ENCODE peak calls at places on chromosomes 12 and 14, in ten cellular contexts. One of them, this sample, is unnamed.

GRCh38 chr12:54207539-54208267 is 18.9 kb upstream of the SMUG1 start:
- DNase-seq in NAMALWA: peak
- DNase-seq in AG04450: no peak
- DNase-seq in adrenal gland: peak
- DNase-seq in substantia nigra: no peak
- DNase-seq in heart left ventricle: peak
- DNase-seq in DMS53: peak
- DNase-seq in Daoy: peak
- DNase-seq in uterus: peak
- DNase-seq in spleen: peak
- DNase-seq in this sample: peak

GRCh38 chr12:7439579-7440505 is 4.1 kb downstream of the CD163L1 start:
- DNase-seq in NAMALWA: no peak
- DNase-seq in AG04450: peak
- DNase-seq in adrenal gland: peak
- DNase-seq in substantia nigra: no peak
- DNase-seq in heart left ventricle: peak
- DNase-seq in DMS53: peak
- DNase-seq in Daoy: no peak
- DNase-seq in uterus: no peak
- DNase-seq in spleen: peak
- DNase-seq in this sample: peak

GRCh38 chr14:73460691-73461127 is 2.4 kb upstream of the NUMB start:
- DNase-seq in NAMALWA: peak
- DNase-seq in AG04450: no peak
- DNase-seq in adrenal gland: peak
- DNase-seq in substantia nigra: no peak
- DNase-seq in heart left ventricle: peak
- DNase-seq in DMS53: no peak
- DNase-seq in Daoy: peak
- DNase-seq in uterus: peak
- DNase-seq in spleen: no peak
- DNase-seq in this sample: no peak

GRCh38 chr12:6236641-6236940 is 36.4 kb downstream of the CD9 start:
- DNase-seq in NAMALWA: no peak
- DNase-seq in AG04450: no peak
- DNase-seq in adrenal gland: no peak
- DNase-seq in substantia nigra: no peak
- DNase-seq in heart left ventricle: no peak
- DNase-seq in DMS53: no peak
- DNase-seq in Daoy: no peak
- DNase-seq in uterus: no peak
- DNase-seq in spleen: peak
- DNase-seq in this sample: peak

GRCh38 chr14:64465208-64465821 is at the start of gene AKAP5:
- DNase-seq in NAMALWA: peak
- DNase-seq in AG04450: no peak
- DNase-seq in adrenal gland: peak
- DNase-seq in substantia nigra: peak
- DNase-seq in heart left ventricle: peak
- DNase-seq in DMS53: peak
- DNase-seq in Daoy: peak
- DNase-seq in uterus: peak
- DNase-seq in spleen: peak
- DNase-seq in this sample: peak

GRCh38 chr12:110791589-110791988 is 48.9 kb upstream of the PPP1CC start:
- DNase-seq in NAMALWA: no peak
- DNase-seq in AG04450: no peak
- DNase-seq in adrenal gland: no peak
- DNase-seq in substantia nigra: no peak
- DNase-seq in heart left ventricle: no peak
- DNase-seq in DMS53: no peak
- DNase-seq in Daoy: no peak
- DNase-seq in uterus: no peak
- DNase-seq in spleen: no peak
- DNase-seq in this sample: no peak

GRCh38 chr12:38921025-38921677 is 15.8 kb upstream of the CPNE8 start:
- DNase-seq in NAMALWA: peak
- DNase-seq in AG04450: no peak
- DNase-seq in adrenal gland: peak
- DNase-seq in substantia nigra: no peak
- DNase-seq in heart left ventricle: peak
- DNase-seq in DMS53: peak
- DNase-seq in Daoy: peak
- DNase-seq in uterus: no peak
- DNase-seq in spleen: no peak
- DNase-seq in this sample: no peak

GRCh38 chr14:78576437-78577166 is 406.4 kb downstream of the NRXN3 start:
- DNase-seq in NAMALWA: no peak
- DNase-seq in AG04450: no peak
- DNase-seq in adrenal gland: no peak
- DNase-seq in substantia nigra: no peak
- DNase-seq in heart left ventricle: no peak
- DNase-seq in DMS53: no peak
- DNase-seq in Daoy: no peak
- DNase-seq in uterus: no peak
- DNase-seq in spleen: no peak
- DNase-seq in this sample: no peak

GRCh38 chr14:93079321-93079720 is 36.4 kb downstream of the ITPK1 start:
- DNase-seq in NAMALWA: no peak
- DNase-seq in AG04450: no peak
- DNase-seq in adrenal gland: no peak
- DNase-seq in substantia nigra: no peak
- DNase-seq in heart left ventricle: no peak
- DNase-seq in DMS53: no peak
- DNase-seq in Daoy: no peak
- DNase-seq in uterus: no peak
- DNase-seq in spleen: no peak
- DNase-seq in this sample: no peak

GRCh38 chr12:57404966-57405640 is 25.7 kb downstream of the R3HDM2 start:
- DNase-seq in NAMALWA: no peak
- DNase-seq in AG04450: no peak
- DNase-seq in adrenal gland: no peak
- DNase-seq in substantia nigra: no peak
- DNase-seq in heart left ventricle: no peak
- DNase-seq in DMS53: no peak
- DNase-seq in Daoy: no peak
- DNase-seq in uterus: no peak
- DNase-seq in spleen: no peak
- DNase-seq in this sample: no peak

GRCh38 chr12:69437073-69437472 is 33.1 kb upstream of the FRS2 start:
- DNase-seq in NAMALWA: no peak
- DNase-seq in AG04450: no peak
- DNase-seq in adrenal gland: no peak
- DNase-seq in substantia nigra: no peak
- DNase-seq in heart left ventricle: no peak
- DNase-seq in DMS53: no peak
- DNase-seq in Daoy: no peak
- DNase-seq in uterus: no peak
- DNase-seq in spleen: no peak
- DNase-seq in this sample: no peak

GRCh38 chr14:34247605-34248004 is 214.4 kb downstream of the SPTSSA start:
- DNase-seq in NAMALWA: no peak
- DNase-seq in AG04450: no peak
- DNase-seq in adrenal gland: no peak
- DNase-seq in substantia nigra: no peak
- DNase-seq in heart left ventricle: no peak
- DNase-seq in DMS53: no peak
- DNase-seq in Daoy: no peak
- DNase-seq in uterus: no peak
- DNase-seq in spleen: no peak
- DNase-seq in this sample: no peak

GRCh38 chr14:28754209-28754985 is 12.2 kb upstream of the FOXG1 start:
- DNase-seq in NAMALWA: peak
- DNase-seq in AG04450: no peak
- DNase-seq in adrenal gland: no peak
- DNase-seq in substantia nigra: no peak
- DNase-seq in heart left ventricle: no peak
- DNase-seq in DMS53: peak
- DNase-seq in Daoy: peak
- DNase-seq in uterus: no peak
- DNase-seq in spleen: no peak
- DNase-seq in this sample: no peak

GRCh38 chr12:122116707-122117535 is 38.4 kb downstream of the MLXIP start:
- DNase-seq in NAMALWA: no peak
- DNase-seq in AG04450: no peak
- DNase-seq in adrenal gland: no peak
- DNase-seq in substantia nigra: peak
- DNase-seq in heart left ventricle: no peak
- DNase-seq in DMS53: no peak
- DNase-seq in Daoy: no peak
- DNase-seq in uterus: no peak
- DNase-seq in spleen: peak
- DNase-seq in this sample: no peak

GRCh38 chr14:38357557-38357956 is 101.7 kb upstream of the CLEC14A start:
- DNase-seq in NAMALWA: no peak
- DNase-seq in AG04450: peak
- DNase-seq in adrenal gland: no peak
- DNase-seq in substantia nigra: no peak
- DNase-seq in heart left ventricle: no peak
- DNase-seq in DMS53: no peak
- DNase-seq in Daoy: no peak
- DNase-seq in uterus: peak
- DNase-seq in spleen: no peak
- DNase-seq in this sample: no peak

This sample was measured in upper lobe of right lung.